ENCODE peak calls at places on chromosomes 5 and 9, in eight cellular contexts. M, B, S, E, D, Y, Q and O are unnamed samples.

GRCh38 chr5:178241259-178241658 is 8.7 kb upstream of the PHYKPL start:
- DNase-seq in Q (no peak), E (no peak), B (no peak), D (peak; percentile 68), Y (no peak), S (no peak), M (no peak), O (no peak)

GRCh38 chr9:130155647-130156046 is 16.6 kb upstream of the NCS1 start:
- DNase-seq in E (no peak), S (no peak), B (no peak), D (no peak), Q (no peak), M (no peak), Y (no peak), O (no peak)

GRCh38 chr5:27241564-27242257 is 203.3 kb upstream of the CDH9 start:
- DNase-seq in M (no peak), Y (peak; percentile 70), S (no peak), B (peak; percentile 95), D (no peak), E (peak; percentile 59), Q (no peak), O (no peak)

GRCh38 chr9:129172816-129173215 is 5.2 kb downstream of the IER5L start:
- DNase-seq in Y (no peak), M (no peak), Q (no peak), E (no peak), S (no peak), B (no peak), D (no peak), O (no peak)

GRCh38 chr5:43065384-43066230 is 25.5 kb upstream of the ANXA2R start:
- DNase-seq in Q (peak; percentile 67), E (peak; percentile 64), M (peak; percentile 48), Y (peak; percentile 63), B (peak; percentile 74), D (peak; percentile 85), S (peak; percentile 54), O (no peak)

GRCh38 chr5:146400206-146400605 is 46.9 kb upstream of the TCERG1 start:
- DNase-seq in Y (no peak), E (no peak), M (no peak), S (no peak), Q (no peak), B (no peak), D (no peak), O (no peak)

GRCh38 chr5:19987594-19988345 is at the start of gene CDH18:
- DNase-seq in Q (no peak), D (peak; percentile 45), E (peak; percentile 22), Y (peak; percentile 4), M (peak; percentile 74), B (peak; percentile 79), S (peak; percentile 78), O (no peak)

GRCh38 chr9:6449086-6449485 is 36.1 kb downstream of the UHRF2 start:
- DNase-seq in M (no peak), B (no peak), Q (no peak), D (no peak), Y (no peak), E (no peak), S (no peak), O (no peak)

DNA sequence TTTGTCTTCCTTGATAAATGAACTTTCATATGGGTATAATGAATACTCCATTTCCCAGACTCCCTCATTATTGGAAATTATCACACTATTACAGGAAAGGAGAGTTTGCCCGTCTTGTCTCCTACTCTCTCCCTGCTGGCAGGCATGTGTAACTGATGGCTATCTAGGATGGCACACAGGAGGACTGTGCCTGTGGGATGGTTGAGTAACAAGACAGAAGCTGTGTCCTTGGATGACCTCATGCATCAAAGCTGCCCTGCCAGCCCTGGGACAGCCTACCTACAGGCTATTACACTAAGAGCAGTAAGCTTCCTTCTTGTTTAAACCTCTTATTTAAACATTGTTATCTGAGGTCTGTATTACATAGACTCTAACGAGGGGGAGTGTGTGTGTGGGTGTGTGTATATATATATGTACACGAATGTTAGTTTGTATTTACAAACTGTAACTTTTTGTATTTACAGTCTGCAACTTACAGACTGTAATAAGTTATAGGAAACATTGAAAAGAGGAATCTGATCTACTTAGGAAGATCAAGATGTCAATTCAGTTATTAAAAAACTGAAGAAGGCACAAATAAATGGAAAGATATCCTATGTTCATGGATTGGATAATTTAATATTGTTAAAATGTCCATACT is 247.6 kb upstream of the ACO1 start:
- DNase-seq in Y (no peak), S (no peak), B (peak; percentile 4), Q (no peak), D (no peak), M (no peak), E (peak; percentile 16), O (no peak)
- TF ChIP-seq CTCF in Y (no peak), S (no peak), B (peak; percentile 21), Q (no peak), D (no peak), M (no peak), E (no peak), O (no peak)

GRCh38 chr5:171386861-171387254 is 791 bp upstream of the NPM1 start:
- DNase-seq in E (no peak), Q (peak; percentile 13), Y (no peak), D (peak; percentile 36), M (no peak), S (no peak), B (no peak), O (no peak)

GRCh38 chr5:171388816-171389168 is 1.1 kb downstream of the NPM1 start:
- DNase-seq in E (no peak), Q (no peak), M (no peak), Y (no peak), B (no peak), S (peak; percentile 6), D (peak; percentile 14), O (no peak)

GRCh38 chr5:171386006-171386671 is 1.5 kb upstream of the NPM1 start:
- DNase-seq in Y (no peak), Q (no peak), M (no peak), E (no peak), B (no peak), D (peak; percentile 44), S (no peak), O (no peak)

GRCh38 chr5:171387255-171387969 is at the start of gene NPM1:
- DNase-seq in Q (peak; percentile 100), S (peak; percentile 96), M (peak; percentile 93), D (peak; percentile 97), Y (peak; percentile 96), B (peak; percentile 97), E (peak; percentile 99), O (peak; percentile 98)

GRCh38 chr5:171387970-171388815 is 544 bp downstream of the NPM1 start:
- DNase-seq in M (peak; percentile 75), S (peak; percentile 73), D (peak; percentile 85), B (peak; percentile 74), Q (peak; percentile 89), Y (peak; percentile 55), E (peak; percentile 88), O (peak; percentile 76)
- TF ChIP-seq CTCF in M (no peak), S (no peak), D (no peak), B (no peak), Q (no peak), Y (peak; percentile 2), E (no peak), O (no peak)

GRCh38 chr5:133041910-133042309 is 9.9 kb upstream of the HSPA4 start:
- DNase-seq in D (no peak), Y (peak; percentile 36), M (no peak), B (peak; percentile 55), Q (no peak), S (no peak), E (peak; percentile 49), O (no peak)
- TF ChIP-seq CTCF in D (no peak), Y (peak; percentile 29), M (no peak), B (peak; percentile 8), Q (no peak), S (no peak), E (no peak), O (no peak)

DNA sequence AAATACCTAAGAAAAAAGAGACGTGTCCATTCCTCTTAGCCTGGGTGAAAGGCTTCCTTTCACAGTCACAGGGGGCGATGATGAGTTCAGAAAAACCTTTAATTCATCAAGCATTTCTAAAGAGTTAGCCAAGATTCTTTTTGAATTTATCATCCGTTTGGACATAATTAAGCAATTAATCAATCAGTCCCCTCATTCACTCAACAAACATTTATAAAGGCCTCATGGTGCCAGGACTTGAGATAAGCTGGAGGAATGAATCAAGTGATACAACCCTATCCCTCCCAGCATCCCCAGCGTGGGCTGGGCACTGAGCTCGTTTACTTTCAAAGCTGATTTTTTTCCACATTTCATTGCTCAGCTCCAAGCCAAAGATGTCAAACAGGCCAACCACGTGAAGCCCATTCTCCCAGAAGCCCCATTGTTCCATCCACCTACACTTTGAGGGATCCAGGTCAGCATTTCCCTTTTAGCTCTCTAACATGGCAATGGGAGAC is 140.5 kb downstream of the SLIT3 start:
- DNase-seq in S (no peak), B (peak; percentile 61), D (no peak), Y (peak; percentile 2), M (no peak), Q (no peak), E (peak; percentile 46), O (no peak)
- TF ChIP-seq CTCF in S (no peak), B (peak; percentile 53), D (no peak), Y (peak; percentile 50), M (no peak), Q (no peak), E (peak; percentile 21), O (no peak)

GRCh38 chr5:98275980-98276379 is 497.5 kb upstream of the RGMB start:
- DNase-seq in Q (no peak), E (no peak), S (no peak), Y (no peak), D (no peak), M (no peak), B (no peak), O (no peak)
- TF ChIP-seq CTCF in Q (no peak), E (no peak), S (no peak), Y (no peak), D (no peak), M (no peak), B (no peak), O (no peak)

GRCh38 chr9:12955510-12956163 is 180.8 kb downstream of the LURAP1L start:
- DNase-seq in E (no peak), D (no peak), M (no peak), Q (no peak), B (no peak), S (no peak), Y (no peak), O (no peak)
- TF ChIP-seq CTCF in E (no peak), D (no peak), M (no peak), Q (no peak), B (no peak), S (no peak), Y (no peak), O (no peak)

DNA sequence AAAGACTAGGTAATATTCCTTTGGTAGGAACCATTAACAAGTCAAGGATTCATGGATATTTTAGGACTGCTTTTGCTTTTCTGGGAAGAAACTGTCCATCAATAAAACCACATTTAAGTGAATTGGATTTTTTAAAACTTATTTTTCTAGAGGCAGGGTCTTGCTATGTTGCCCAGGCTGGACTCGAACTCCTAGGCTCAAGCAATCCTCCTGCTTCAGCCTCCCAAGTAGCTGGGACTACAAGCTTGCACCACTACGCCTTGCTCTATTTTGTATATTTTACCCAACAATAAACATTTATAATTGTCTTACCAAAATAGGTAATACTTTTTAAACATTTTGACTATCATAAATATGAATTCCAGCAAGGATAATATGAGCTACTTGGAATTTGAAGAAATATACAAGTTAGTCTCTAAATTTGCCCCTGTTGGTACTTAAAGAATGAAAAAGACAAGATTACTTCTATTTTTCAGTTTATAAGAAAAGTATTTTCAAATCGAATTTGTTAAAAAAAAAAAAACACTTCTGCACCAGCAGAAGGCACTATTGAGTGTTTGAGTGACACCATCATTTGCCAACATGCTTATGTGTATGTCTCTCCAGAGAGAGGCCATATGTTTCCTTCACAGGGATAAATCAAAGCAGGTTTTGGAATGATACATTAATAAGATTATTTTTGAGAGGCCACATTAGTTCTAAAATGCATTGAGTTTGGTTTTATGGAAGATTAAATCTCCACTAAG is 60.0 kb upstream of the CARTPT start:
- DNase-seq in M (no peak), Y (no peak), D (no peak), B (no peak), S (no peak), Q (no peak), E (peak; percentile 33), O (no peak)
- TF ChIP-seq CTCF in M (no peak), Y (no peak), D (no peak), B (no peak), S (no peak), Q (peak; percentile 38), E (peak; percentile 31), O (no peak)